ENCODE peak calls at places on chromosomes 6 and 20, in five cellular contexts. R is GM12865, W is heart right ventricle, M is fibroblast of the aortic adventitia, U is fibroblast of mammary gland. G is an unnamed sample.

GRCh38 chr6:56314683-56315523 is 67.5 kb upstream of the COL21A1 start:
- DNase-seq in U (peak), W (no peak), R (peak), M (peak), G (peak)

GRCh38 chr6:12324096-12324495 is 33.9 kb downstream of the EDN1 start:
- DNase-seq in M (peak), W (no peak), R (no peak), U (peak), G (peak)

GRCh38 chr20:22743426-22743825 is 159.1 kb upstream of the FOXA2 start:
- DNase-seq in W (no peak), R (no peak), M (no peak), U (no peak), G (peak)

GRCh38 chr6:111871725-111872520 is 1.3 kb downstream of the FYN start:
- DNase-seq in M (peak), U (peak), W (peak), R (peak), G (peak)

GRCh38 chr20:25279403-25279802 is 31.5 kb downstream of the PYGB start:
- DNase-seq in W (no peak), R (no peak), M (no peak), U (peak), G (peak)

GRCh38 chr20:4957939-4958362 is 43.4 kb downstream of the SLC23A2 start:
- DNase-seq in R (peak), U (peak), W (no peak), M (peak), G (no peak)

GRCh38 chr20:61805781-61806180 is 259.9 kb downstream of the TAF4 start:
- DNase-seq in W (no peak), U (no peak), R (no peak), M (no peak), G (no peak)

GRCh38 chr20:52331655-52332054 is 140.1 kb upstream of the ZFP64 start:
- DNase-seq in U (no peak), M (no peak), R (no peak), W (no peak), G (no peak)

GRCh38 chr20:33914871-33915270 is 78.8 kb upstream of the RALY start:
- DNase-seq in M (peak), W (no peak), U (peak), R (peak), G (peak)

GRCh38 chr6:118813795-118814194 is 80.2 kb upstream of the ASF1A start:
- DNase-seq in W (no peak), R (no peak), M (peak), U (peak), G (peak)

GRCh38 chr6:158057213-158057987 is 75.7 kb downstream of the SYNJ2 start:
- DNase-seq in W (no peak), R (no peak), M (peak), U (peak), G (peak)

GRCh38 chr20:50129662-50130345 is 16.9 kb upstream of the UBE2V1 start:
- DNase-seq in U (no peak), R (no peak), M (no peak), W (no peak), G (no peak)

GRCh38 chr6:166570929-166571699 is 15.4 kb downstream of the RAMACL start:
- DNase-seq in U (no peak), R (no peak), W (no peak), M (no peak), G (no peak)

GRCh38 chr6:15843226-15843625 is 180.4 kb upstream of the DTNBP1 start:
- DNase-seq in M (no peak), U (no peak), R (no peak), W (no peak), G (no peak)

GRCh38 chr6:46583081-46583480 is 69.5 kb downstream of the CYP39A1 start:
- DNase-seq in W (no peak), M (peak), U (no peak), R (no peak), G (no peak)

GRCh38 chr20:1150218-1150617 is 31.8 kb downstream of the PSMF1 start:
- DNase-seq in M (peak), W (no peak), R (no peak), U (peak), G (peak)
- H3K4me3 ChIP-seq in M (no peak), W (no peak), R (no peak), U (no peak), G (no peak)

GRCh38 chr6:134005824-134006223 is 46.6 kb downstream of the SLC2A12 start:
- DNase-seq in U (no peak), W (no peak), M (no peak), R (no peak), G (no peak)
- TF ChIP-seq CTCF in U (no peak), W (no peak), M (no peak), R (no peak), G (no peak)

GRCh38 chr6:25489399-25489798 is 162.6 kb upstream of the SCGN start:
- DNase-seq in M (no peak), U (no peak), W (no peak), R (peak), G (no peak)

GRCh38 chr6:25487012-25487411 is 165.0 kb upstream of the SCGN start:
- DNase-seq in R (no peak), U (no peak), W (no peak), M (no peak), G (no peak)

GRCh38 chr6:25490018-25490865 is 161.8 kb upstream of the SCGN start:
- DNase-seq in R (peak), U (peak), W (peak), M (peak), G (peak)

GRCh38 chr6:25486580-25486979 is 165.4 kb upstream of the SCGN start:
- DNase-seq in U (no peak), M (no peak), R (no peak), W (no peak), G (no peak)

DNA sequence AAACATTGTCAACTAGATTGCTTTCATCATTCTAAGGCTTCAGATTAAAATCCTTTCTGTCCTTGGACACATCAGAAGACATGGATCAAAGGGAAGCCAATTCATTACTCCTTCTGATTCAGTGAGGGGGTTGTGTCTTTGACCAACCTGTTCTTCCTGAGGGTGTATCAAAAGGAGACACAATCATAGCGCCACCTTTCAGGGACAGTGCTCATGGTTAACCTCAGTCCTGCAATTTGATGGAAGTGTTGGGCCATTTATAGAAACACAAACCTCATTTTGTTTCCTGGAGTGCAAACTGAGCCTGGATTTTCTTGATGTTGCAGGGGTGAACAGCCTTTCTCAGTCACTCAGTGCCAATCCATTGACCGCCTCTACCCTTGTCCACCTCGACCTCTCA is 163.9 kb upstream of the SCGN start:
- DNase-seq in M (no peak), W (no peak), U (no peak), R (no peak), G (no peak)
- H3K4me3 ChIP-seq in M (no peak), W (no peak), U (no peak), R (no peak), G (no peak)

DNA sequence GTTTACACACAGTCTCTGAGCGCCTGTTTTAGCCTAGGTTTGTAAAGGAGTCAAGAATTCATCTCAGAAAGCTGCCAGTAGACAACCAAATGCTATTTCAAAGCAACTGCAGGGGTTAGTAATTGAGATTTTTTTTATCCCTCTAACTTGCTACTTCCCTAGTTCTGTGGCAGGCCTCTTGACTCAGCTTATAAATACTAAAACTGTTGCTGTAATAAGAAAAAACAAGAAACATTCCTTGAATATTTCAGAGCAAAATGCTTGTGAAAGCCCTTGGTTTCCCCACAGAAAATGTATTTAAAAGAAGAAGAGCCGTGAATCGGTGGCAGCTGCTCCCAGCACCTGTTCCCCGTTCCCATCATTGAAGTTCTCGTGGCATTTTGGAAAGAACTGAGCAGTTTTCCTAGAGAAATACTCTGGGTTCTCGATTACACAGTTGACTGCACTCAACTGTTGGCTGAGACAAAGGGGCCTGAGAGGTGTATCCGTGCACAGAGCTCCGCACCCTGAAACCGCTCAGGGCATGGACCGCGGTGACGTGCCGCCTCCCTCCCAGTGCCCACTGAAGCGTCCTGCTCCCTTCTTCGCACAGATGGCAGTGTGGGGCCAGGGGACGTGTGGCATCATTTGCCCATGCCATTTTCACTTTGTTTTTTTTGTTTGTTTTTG is 20.9 kb downstream of the DLL1 start:
- DNase-seq in W (no peak), M (no peak), R (no peak), U (no peak), G (no peak)
- TF ChIP-seq CTCF in W (no peak), M (no peak), R (no peak), U (no peak), G (no peak)

DNA sequence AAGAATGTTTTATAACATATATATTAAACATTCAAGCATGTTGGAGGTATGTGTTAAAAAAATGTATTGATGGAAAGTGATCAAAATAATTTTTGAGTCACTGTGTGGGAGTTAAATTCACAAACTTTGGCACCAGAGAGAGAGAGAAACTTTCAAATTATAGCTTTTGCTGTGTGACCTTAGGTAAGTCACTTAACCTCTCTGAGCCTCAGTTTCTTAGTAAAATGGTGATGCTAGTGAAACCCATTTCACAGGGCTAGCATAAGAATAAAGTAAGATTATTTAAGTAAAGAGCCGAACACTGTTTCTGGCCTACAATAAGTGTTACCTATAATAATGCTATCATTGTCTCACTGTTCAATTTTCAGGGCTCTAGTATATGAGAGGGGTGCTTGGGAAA is 4.1 kb upstream of the PROCR start:
- DNase-seq in U (no peak), W (no peak), M (no peak), R (no peak), G (no peak)
- H3K4me3 ChIP-seq in U (no peak), W (no peak), M (no peak), R (no peak), G (no peak)

GRCh38 chr6:143516700-143517446 is 5.4 kb upstream of the FUCA2 start:
- DNase-seq in U (no peak), W (no peak), R (no peak), M (no peak), G (no peak)

GRCh38 chr6:143510991-143511891 is at the start of gene FUCA2:
- DNase-seq in R (peak), W (peak), U (peak), M (peak), G (peak)

GRCh38 chr6:143514996-143515760 is 3.7 kb upstream of the FUCA2 start:
- DNase-seq in U (peak), M (peak), R (no peak), W (peak), G (no peak)

GRCh38 chr6:143515766-143516355 is 4.3 kb upstream of the FUCA2 start:
- DNase-seq in W (no peak), M (no peak), U (no peak), R (no peak), G (no peak)

GRCh38 chr6:143513410-143513809 is 1.9 kb upstream of the FUCA2 start:
- DNase-seq in M (no peak), R (peak), W (no peak), U (no peak), G (peak)
- TF ChIP-seq CTCF in M (peak), R (peak), W (peak), U (peak), G (peak)